ENCODE peak calls at places on chromosomes 3 and 15, in seven cellular contexts. Q is cardiac muscle cell, C is Karpas-422, G is right cardiac atrium, H is A549, N is lower lobe of right lung, U is thoracic aorta. E is an unnamed sample. For H3K4me1, the result is how much of the 10 kb centered on the place peaks cover.

GRCh38 chr3:65004795-65005295 is 317.0 kb upstream of the ADAMTS9 start:
- DNase-seq in Q (no peak), C (no peak), G (no peak), H (no peak), N (no peak), U (no peak), E (no peak)

GRCh38 chr3:186823391-186823790 is 17.1 kb upstream of the RFC4 start:
- DNase-seq in Q (peak), C (no peak), G (no peak), H (no peak), N (no peak), U (no peak), E (no peak)

GRCh38 chr3:195245531-195245951 is 25.4 kb downstream of the XXYLT1 start:
- DNase-seq in Q (no peak), C (no peak), G (no peak), H (no peak), N (no peak), U (no peak), E (no peak)

GRCh38 chr3:171309906-171310359 is 150.3 kb downstream of the TNIK start:
- DNase-seq in Q (peak), C (no peak), G (no peak), H (peak), N (no peak), U (no peak), E (no peak)

GRCh38 chr3:115428825-115429224 is 194.5 kb upstream of the GAP43 start:
- DNase-seq in Q (no peak), C (no peak), G (peak), H (peak), N (no peak), U (no peak), E (no peak)

GRCh38 chr3:190911382-190911781 is 48.9 kb upstream of the GMNC start:
- DNase-seq in Q (no peak), C (no peak), G (no peak), H (no peak), N (no peak), U (no peak), E (no peak)

GRCh38 chr3:47732143-47732542 is 49.5 kb downstream of the SMARCC1 start:
- DNase-seq in Q (no peak), C (no peak), G (no peak), H (no peak), N (no peak), U (no peak), E (no peak)

GRCh38 chr15:49741721-49742120 is 120.9 kb downstream of the DTWD1 start:
- DNase-seq in Q (no peak), C (no peak), G (peak), H (no peak), N (no peak), U (no peak), E (no peak)

GRCh38 chr3:151200586-151200985 is 2.4 kb downstream of the GPR171 start:
- DNase-seq in Q (no peak), C (no peak), G (no peak), H (no peak), N (no peak), U (no peak), E (no peak)

DNA sequence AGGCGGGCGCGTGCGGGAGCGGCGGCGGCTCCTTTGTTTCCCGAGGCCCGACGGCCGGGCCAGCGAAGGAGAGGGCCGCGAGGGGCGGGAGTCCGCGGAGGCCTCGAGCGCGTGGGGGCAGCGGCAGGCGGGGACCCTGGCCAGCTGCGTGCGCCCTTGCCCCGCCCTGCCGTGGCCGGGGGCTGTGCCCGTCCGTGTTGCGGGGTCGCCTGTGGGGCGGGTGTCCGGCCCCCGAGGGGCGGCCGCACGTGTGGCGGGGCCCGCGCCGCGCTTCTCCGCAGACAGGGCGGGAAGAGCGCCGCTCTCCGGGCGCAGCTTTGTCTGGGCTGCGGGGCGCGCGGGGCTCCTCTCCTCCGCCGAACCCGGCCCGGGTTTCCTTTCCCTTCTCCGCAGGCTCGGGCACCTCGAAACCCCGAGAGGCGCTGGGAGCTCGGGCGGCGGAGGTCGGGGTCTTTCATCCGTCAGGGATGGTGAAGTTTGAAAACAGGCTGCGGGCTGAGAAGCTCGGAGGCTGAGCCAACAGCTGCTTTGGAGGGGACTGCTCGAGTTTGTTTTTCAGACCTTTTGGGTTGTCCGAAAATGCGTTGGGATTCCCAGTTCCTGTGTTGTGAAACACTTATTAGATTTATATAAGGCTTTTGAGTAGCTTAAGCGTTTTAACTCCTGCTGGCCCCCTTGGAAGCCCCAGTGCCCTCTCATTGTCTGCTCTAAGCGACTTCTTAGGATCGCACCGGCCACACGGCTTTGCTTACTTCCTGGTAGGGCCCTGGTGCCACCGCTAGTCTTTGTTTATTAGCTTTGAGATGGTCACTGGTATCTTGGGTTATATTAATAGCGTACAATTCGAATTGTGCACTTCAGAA is 817 bp downstream of the USP3 start:
- DNase-seq in Q (peak), C (peak), G (peak), H (peak), N (peak), U (no peak), E (peak)
- H3K4me1 ChIP-seq in Q (under half), C (under half), G (under half), H (half or more), N (half or more), U (half or more), E (half or more)

DNA sequence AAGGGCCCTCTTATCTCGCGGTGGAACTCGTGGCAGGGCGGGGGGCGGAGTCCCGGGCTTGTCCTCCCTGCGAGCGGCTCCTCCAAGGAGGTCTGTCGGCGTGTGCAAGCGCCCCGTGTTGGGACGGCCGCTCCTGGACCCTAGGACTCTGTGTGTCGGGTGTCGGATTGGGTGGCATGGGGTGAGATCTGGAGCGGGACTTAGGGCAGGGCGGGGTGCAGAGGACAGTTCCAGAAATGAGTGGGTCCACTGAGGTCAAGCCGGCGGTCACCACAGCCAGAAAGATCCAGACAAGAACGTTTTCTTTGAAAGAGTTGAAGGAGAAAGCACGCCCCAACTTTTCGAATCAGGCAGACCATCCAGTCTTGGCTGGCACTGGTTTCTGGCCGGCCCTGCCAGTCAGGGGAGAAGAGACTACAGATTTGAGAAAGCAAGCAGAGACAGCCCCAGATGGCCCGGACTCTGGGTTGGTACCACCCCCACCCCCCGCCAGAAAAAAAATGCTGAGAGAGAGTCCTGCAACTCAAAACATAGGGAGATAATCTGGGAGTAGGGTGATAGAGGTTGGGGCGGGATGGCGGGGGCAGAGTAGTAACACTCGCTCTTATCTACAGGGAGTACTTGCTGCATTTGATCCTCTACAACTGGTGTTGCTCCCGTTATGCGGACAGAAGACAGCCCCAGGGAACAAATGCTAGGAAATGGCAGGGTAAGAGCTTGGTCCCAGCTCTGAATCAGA is 829 bp upstream of the CISH start:
- DNase-seq in Q (peak), C (no peak), G (no peak), H (no peak), N (no peak), U (no peak), E (no peak)
- H3K4me1 ChIP-seq in Q (under half), C (under half), G (under half), H (under half), N (half or more), U (under half), E (under half)

DNA sequence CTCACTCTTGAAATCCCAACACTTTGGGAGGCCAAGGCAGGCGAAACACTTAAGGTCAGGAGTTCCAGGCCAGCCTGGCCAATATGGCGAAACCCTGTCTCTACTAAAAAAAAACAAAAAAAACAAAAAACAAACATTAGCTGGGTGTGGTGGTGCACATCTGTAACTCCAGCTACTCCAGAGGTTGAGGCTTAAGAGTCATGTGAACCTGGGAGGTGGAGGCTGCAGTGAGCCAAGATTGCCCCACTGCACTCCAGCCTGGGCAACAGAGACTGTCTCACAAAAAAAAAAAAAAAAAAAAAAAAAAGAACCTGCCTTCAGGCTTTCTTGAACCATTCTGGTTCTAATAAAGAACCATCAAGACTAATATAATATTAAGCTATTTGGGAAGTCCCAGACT is 16.5 kb downstream of the ARPP19 start:
- DNase-seq in Q (no peak), C (no peak), G (no peak), H (no peak), N (no peak), U (no peak), E (no peak)
- H3K4me1 ChIP-seq in Q (under half), C (under half), G (under half), H (under half), N (under half), U (under half), E (under half)

DNA sequence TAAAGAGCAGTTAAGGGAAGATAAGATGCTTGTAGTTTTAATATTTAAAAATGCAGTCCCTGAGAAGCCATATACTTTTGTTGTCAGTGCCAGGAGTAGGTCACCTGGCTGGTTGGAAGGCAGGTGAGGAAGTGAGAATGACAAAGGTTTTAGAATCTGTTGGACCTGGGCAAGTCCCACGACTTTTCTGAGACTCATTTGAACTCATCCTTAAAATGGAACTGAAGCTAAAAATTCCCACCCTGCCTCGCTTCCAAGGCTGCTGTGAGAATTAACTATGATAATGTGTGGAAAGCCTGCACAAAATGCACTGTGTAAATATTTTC is 77.1 kb downstream of the IQSEC1 start:
- DNase-seq in Q (no peak), C (no peak), G (no peak), H (no peak), N (no peak), U (no peak), E (no peak)
- H3K4me1 ChIP-seq in Q (under half), C (under half), G (under half), H (under half), N (under half), U (under half), E (under half)

E was measured in gastrocnemius medialis.